ENCODE peak calls at places on chromosomes 3 and 15, in seven cellular contexts. G is trophoblast cell, I is neuronal stem cell, X is IMR-90, R is H9, L is mesenchymal stem cell, A is H1. U is an unnamed sample.

GRCh38 chr3:122635789-122636188 is 44.9 kb upstream of the PARP14 start:
- DNase-seq in I (no peak), G (peak), R (no peak), X (peak), L (no peak), A (no peak), U (no peak)

GRCh38 chr3:139838269-139838957 is 96.6 kb upstream of the CLSTN2 start:
- DNase-seq in G (no peak), A (no peak), L (no peak), I (no peak), X (no peak), R (no peak), U (no peak)

GRCh38 chr15:93088200-93088980 is 621 bp downstream of the RGMA start:
- DNase-seq in L (peak), X (no peak), I (peak), A (peak), G (no peak), R (peak), U (peak)

GRCh38 chr3:155870945-155871745 is 695 bp downstream of the GMPS start:
- DNase-seq in G (peak), A (peak), R (peak), X (no peak), L (no peak), I (peak), U (peak)

GRCh38 chr3:10666621-10667020 is 149.4 kb upstream of the SLC6A11 start:
- DNase-seq in R (no peak), X (no peak), G (no peak), L (no peak), A (no peak), I (no peak), U (no peak)

GRCh38 chr15:25239471-25240345 is 199.1 kb downstream of the UBE3A start:
- DNase-seq in X (no peak), I (no peak), A (no peak), L (no peak), G (no peak), R (no peak), U (no peak)

GRCh38 chr3:156764761-156765160 is 61.4 kb upstream of the LEKR1 start:
- DNase-seq in X (peak), G (no peak), A (no peak), R (no peak), L (no peak), I (no peak), U (no peak)

GRCh38 chr15:44706946-44707636 is 4.0 kb downstream of the PATL2 start:
- DNase-seq in A (no peak), R (no peak), L (no peak), I (no peak), G (peak), X (no peak), U (no peak)

GRCh38 chr3:150741497-150742140 is 21.4 kb downstream of the SIAH2 start:
- DNase-seq in R (no peak), G (no peak), X (no peak), A (no peak), L (no peak), I (no peak), U (no peak)

GRCh38 chr3:186425788-186426730 is 64.0 kb upstream of the DGKG start:
- DNase-seq in L (peak), R (no peak), X (peak), I (no peak), A (peak), G (no peak), U (peak)

GRCh38 chr15:66066439-66066838 is 187.1 kb downstream of the MEGF11 start:
- DNase-seq in I (no peak), A (no peak), L (no peak), R (no peak), G (no peak), X (no peak), U (no peak)

GRCh38 chr3:154144825-154145465 is 23.8 kb downstream of the ARHGEF26 start:
- DNase-seq in X (peak), R (no peak), A (no peak), L (peak), G (no peak), I (no peak), U (no peak)

GRCh38 chr3:194042947-194043346 is 93.0 kb upstream of the HES1 start:
- DNase-seq in I (no peak), R (no peak), L (peak), A (no peak), X (peak), G (no peak), U (no peak)

GRCh38 chr15:32979710-32980109 is 214.8 kb downstream of the FMN1 start:
- DNase-seq in I (no peak), G (no peak), R (no peak), L (peak), X (peak), A (no peak), U (no peak)

GRCh38 chr3:126538316-126538715 is 14.4 kb downstream of the CHST13 start:
- DNase-seq in A (peak), I (no peak), R (peak), L (no peak), G (no peak), X (no peak), U (no peak)

GRCh38 chr3:101848754-101849713 is at the start of gene NFKBIZ:
- DNase-seq in R (peak), X (peak), A (peak), G (peak), L (peak), I (peak), U (peak)

GRCh38 chr3:32575451-32575850 is 4.8 kb upstream of the DYNC1LI1 start:
- DNase-seq in G (no peak), R (no peak), L (peak), X (peak), A (no peak), I (no peak), U (no peak)

GRCh38 chr3:18425641-18426403 is 683 bp upstream of the SATB1 start:
- DNase-seq in A (peak), L (peak), G (no peak), I (no peak), R (peak), X (no peak), U (peak)

GRCh38 chr3:177640319-177640997 is 443.2 kb upstream of the TBL1XR1 start:
- DNase-seq in G (no peak), A (no peak), L (no peak), R (peak), I (no peak), X (no peak), U (peak)

GRCh38 chr3:49554639-49555265 is 475 bp downstream of the BSN start:
- DNase-seq in I (peak), R (peak), A (peak), X (peak), G (peak), L (peak), U (peak)

GRCh38 chr3:21390136-21390535 is 360.9 kb downstream of the ZNF385D start:
- DNase-seq in L (no peak), X (peak), G (no peak), R (no peak), A (no peak), I (no peak), U (no peak)

GRCh38 chr15:88463870-88464532 is 3.2 kb downstream of the MRPL46 start:
- DNase-seq in A (no peak), X (no peak), R (no peak), G (no peak), I (no peak), L (no peak), U (no peak)

GRCh38 chr3:123328851-123329635 is 119.8 kb downstream of the ADCY5 start:
- DNase-seq in L (peak), R (peak), I (peak), G (peak), X (peak), A (peak), U (peak)

GRCh38 chr3:43361077-43361476 is 74.7 kb downstream of the SNRK start:
- DNase-seq in I (no peak), G (no peak), A (no peak), L (no peak), R (no peak), X (no peak), U (no peak)

GRCh38 chr3:48696156-48696555 is 10.4 kb upstream of the NCKIPSD start:
- DNase-seq in L (no peak), G (no peak), X (no peak), I (no peak), R (no peak), A (no peak), U (no peak)

GRCh38 chr3:126129408-126129891 is 45.5 kb upstream of the SLC41A3 start:
- DNase-seq in G (no peak), R (peak), X (peak), A (peak), L (no peak), I (no peak), U (no peak)

GRCh38 chr3:146892041-146892440 is 286.9 kb upstream of the PLSCR5 start:
- DNase-seq in R (peak), G (no peak), X (no peak), A (no peak), L (no peak), I (no peak), U (peak)

GRCh38 chr3:72924055-72924454 is 36.2 kb downstream of the GXYLT2 start:
- DNase-seq in L (no peak), I (no peak), G (no peak), X (no peak), A (no peak), R (peak), U (peak)

GRCh38 chr3:72916249-72916648 is 28.4 kb downstream of the GXYLT2 start:
- DNase-seq in X (no peak), G (no peak), R (no peak), A (no peak), I (no peak), L (no peak), U (no peak)

GRCh38 chr3:72914383-72914782 is 26.5 kb downstream of the GXYLT2 start:
- DNase-seq in G (no peak), R (no peak), I (no peak), A (no peak), L (no peak), X (no peak), U (no peak)

DNA sequence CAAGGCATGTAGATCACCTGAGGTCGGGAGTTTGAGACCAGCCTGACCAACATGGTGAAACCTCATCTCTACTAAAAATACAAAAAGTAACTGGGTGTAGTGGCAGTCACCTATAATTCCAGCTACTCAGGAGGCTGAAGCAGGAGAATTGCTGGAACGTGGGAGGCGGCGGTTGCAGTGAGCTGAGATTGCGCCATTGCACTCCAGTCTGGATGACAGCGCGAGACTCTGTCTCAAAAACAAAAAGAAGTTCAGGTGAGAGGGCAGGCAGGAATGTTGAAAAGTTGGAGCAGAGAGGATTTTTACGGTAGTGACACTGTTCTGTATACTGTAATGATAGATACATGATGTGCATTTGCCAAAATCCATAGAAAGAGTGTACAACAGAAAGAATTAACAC is 31.7 kb downstream of the GXYLT2 start:
- DNase-seq in R (no peak), A (no peak), G (peak), I (no peak), L (no peak), X (no peak), U (no peak)
- H4K8ac ChIP-seq in R (no peak), A (no peak), G (no peak), I (no peak), L (no peak), X (no peak), U (no peak)

DNA sequence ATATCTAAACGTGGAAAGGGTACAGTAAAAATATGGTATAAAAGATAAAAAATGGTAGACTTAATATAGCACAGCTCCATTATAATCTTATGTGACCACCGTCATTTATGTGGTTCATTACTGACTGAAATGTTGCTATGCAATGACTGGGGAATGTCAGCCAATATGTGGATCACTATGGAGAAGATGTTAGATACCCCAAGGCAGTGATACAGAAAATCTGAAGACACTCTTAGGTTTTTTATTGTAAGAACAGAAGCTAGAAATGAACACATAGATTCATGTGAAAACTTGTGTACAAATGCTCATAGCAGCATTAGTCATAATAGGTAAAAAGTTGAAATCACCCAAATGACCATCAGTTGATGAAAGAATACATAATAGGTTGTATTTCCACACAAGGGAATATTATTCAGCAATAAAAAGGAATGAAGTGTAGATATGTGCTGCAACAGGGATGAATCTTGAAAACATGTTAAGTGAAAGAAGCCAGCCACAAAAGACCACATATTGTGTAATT is 18.4 kb downstream of the MEF2A start:
- DNase-seq in X (no peak), R (no peak), G (no peak), L (no peak), A (no peak), I (no peak), U (no peak)
- H4K8ac ChIP-seq in X (no peak), R (no peak), G (no peak), L (no peak), A (no peak), I (no peak), U (no peak)

DNA sequence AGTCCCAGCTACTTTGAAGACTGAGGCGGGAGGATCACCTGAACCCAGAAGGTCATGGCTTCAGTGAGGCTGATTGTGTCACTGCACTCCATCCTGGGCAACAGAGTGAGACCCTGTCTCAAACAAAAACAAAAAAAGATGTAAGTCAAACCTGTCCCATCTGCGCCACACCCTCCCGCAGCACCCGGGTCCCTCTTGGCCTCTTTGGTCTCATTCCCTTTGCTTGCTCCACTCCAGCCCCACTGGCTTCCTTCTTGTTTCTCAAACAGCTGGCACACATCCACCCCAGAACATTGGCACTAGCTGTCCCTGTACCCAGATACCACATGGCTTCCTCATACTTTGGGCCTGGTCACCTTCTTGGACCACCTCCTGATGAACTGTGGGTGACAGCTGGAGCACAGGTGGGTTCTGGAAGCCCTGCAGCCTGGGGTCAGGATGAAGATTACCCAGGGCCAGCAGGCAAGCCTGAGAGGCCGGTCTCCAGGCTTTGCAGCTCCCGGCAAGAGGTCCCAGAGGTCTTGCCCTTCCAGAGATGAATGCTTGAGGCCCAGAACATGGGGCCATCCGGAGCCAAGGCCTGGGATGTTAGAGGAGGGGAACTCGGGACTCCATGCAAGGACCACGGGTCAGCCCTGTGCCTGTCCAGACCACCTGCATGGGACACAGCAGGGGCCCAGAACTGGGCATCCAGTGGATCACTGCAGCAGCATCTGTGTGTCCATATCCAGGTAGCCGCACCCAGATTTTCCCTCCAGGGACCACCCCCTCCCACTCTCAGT is 10.9 kb upstream of the GATA2 start:
- DNase-seq in R (peak), G (no peak), X (no peak), A (no peak), I (no peak), L (no peak), U (no peak)
- H4K8ac ChIP-seq in R (no peak), G (peak), X (no peak), A (no peak), I (no peak), L (no peak), U (no peak)

DNA sequence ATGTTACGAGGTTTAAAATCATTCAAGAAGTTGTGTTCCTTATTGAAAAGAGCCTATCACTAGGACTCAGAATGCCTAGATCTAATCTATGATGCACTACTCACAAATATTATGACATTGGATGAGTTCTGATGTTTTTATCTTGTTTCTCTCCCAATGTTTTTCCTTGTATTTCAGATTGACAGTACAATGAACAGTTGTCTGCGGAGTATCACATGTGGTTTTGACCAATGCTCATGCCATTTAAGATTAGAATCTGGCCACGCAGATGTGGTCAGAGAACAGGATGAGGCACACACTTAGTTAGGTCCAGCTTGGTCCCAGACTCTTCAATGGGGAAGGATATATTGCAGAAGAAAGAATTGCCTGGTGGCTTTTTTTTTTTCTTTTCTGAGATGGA is 25.6 kb upstream of the CCDC50 start:
- DNase-seq in I (no peak), G (no peak), L (peak), R (no peak), A (no peak), X (no peak), U (no peak)
- H4K8ac ChIP-seq in I (no peak), G (no peak), L (no peak), R (no peak), A (no peak), X (no peak), U (no peak)

DNA sequence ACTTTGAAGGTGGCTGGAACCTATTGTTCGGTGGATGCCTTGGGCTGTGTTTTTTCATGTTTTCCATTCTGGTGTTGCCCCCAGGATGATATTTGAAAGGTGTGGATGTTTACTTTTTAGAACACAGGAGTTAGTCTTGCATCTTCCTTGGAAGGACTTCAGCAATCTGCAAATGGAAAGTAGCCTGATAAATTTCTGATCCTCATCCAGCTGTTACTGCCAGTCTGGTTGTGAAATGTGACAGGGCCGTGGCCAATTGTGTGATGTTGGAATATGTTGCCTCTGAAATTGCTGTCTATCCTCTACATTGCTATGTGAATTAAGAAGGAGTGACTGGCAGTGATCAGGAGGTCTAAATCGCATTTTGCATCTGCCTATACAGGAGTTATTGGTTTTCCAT is 382.5 kb upstream of the C2CD4B start:
- DNase-seq in X (no peak), R (no peak), I (no peak), L (no peak), A (no peak), G (no peak), U (no peak)
- H4K8ac ChIP-seq in X (no peak), R (no peak), I (no peak), L (no peak), A (no peak), G (no peak), U (no peak)

DNA sequence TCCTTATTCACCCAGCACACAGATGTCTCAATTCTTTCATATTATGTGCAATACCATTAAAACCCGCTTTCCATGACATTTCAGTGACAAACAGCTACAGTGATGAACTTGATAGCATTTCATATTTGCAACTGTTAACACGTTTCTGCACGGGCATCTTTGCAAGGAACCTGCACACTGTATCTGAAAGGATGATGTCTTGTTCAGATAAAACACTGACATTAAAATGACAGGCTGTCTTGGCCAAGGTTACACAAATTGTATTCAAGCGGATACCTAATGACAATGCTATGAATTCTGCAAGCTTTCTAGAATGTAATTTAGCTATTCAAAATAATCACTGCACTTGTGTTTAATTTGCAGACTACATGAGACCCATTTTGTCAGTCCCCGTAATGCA is 529.2 kb downstream of the FOXP1 start:
- DNase-seq in I (no peak), G (no peak), L (no peak), A (no peak), X (no peak), R (no peak), U (no peak)
- H4K8ac ChIP-seq in I (no peak), G (no peak), L (no peak), A (no peak), X (no peak), R (no peak), U (no peak)

GRCh38 chr3:12371525-12372140 is 82.8 kb downstream of the PPARG start:
- DNase-seq in R (no peak), G (no peak), X (peak), I (no peak), L (peak), A (no peak), U (no peak)

GRCh38 chr3:12367346-12367745 is 78.5 kb downstream of the PPARG start:
- DNase-seq in G (peak), L (no peak), I (no peak), A (no peak), R (no peak), X (no peak), U (no peak)

GRCh38 chr3:12370758-12371157 is 81.9 kb downstream of the PPARG start:
- DNase-seq in R (peak), L (peak), G (no peak), I (no peak), X (peak), A (no peak), U (peak)

GRCh38 chr3:12369029-12369428 is 80.2 kb downstream of the PPARG start:
- DNase-seq in G (peak), L (no peak), I (no peak), A (no peak), R (no peak), X (no peak), U (no peak)

GRCh38 chr3:12369598-12369997 is 80.7 kb downstream of the PPARG start:
- DNase-seq in X (no peak), R (no peak), A (no peak), L (no peak), G (no peak), I (no peak), U (no peak)
- H4K8ac ChIP-seq in X (peak), R (no peak), A (no peak), L (no peak), G (no peak), I (no peak), U (no peak)